ENCODE peak calls at places on chromosomes 1 and 21, in five cellular contexts. F is ELF-1, W is activated gamma-delta T cell treated with Interleukin-2 at 50 U/mL for 16 hours, N is C1 segment of cervical spinal cord, R is GM04504. I is an unnamed sample.

GRCh38 chr1:204623365-204623893 is 62.1 kb downstream of the LRRN2 start:
- DNase-seq in F (peak; percentile 75), R (no peak), W (no peak), N (no peak), I (no peak)

GRCh38 chr1:1374068-1374860 is 743 bp downstream of the AURKAIP1 start:
- DNase-seq in N (no peak), R (no peak), F (peak; percentile 27), W (peak; percentile 6), I (no peak)

GRCh38 chr21:28454978-28455600 is 537.6 kb downstream of the LTN1 start:
- DNase-seq in F (no peak), W (no peak), N (no peak), R (no peak), I (no peak)

GRCh38 chr1:23246274-23246673 is 29.0 kb upstream of the HTR1D start:
- DNase-seq in W (no peak), N (no peak), F (no peak), R (no peak), I (no peak)

GRCh38 chr1:204130989-204131892 is 20.6 kb downstream of the ETNK2 start:
- DNase-seq in W (no peak), R (peak; percentile 90), N (no peak), F (peak; percentile 49), I (no peak)

GRCh38 chr21:45550552-45551210 is 8.4 kb upstream of the SLC19A1 start:
- DNase-seq in N (no peak), F (no peak), W (no peak), R (no peak), I (peak; percentile 57)

GRCh38 chr21:25997788-25998611 is 172.6 kb downstream of the APP start:
- DNase-seq in F (peak; percentile 96), R (no peak), N (no peak), W (no peak), I (peak; percentile 95)

GRCh38 chr1:54230507-54231339 is 30.8 kb downstream of the MRPL37 start:
- DNase-seq in W (no peak), N (no peak), R (no peak), F (no peak), I (no peak)

GRCh38 chr1:224116131-224116530 is 2.2 kb downstream of the FBXO28 start:
- DNase-seq in F (no peak), R (no peak), N (no peak), W (no peak), I (peak; percentile 60)

GRCh38 chr1:29269356-29269755 is 33.0 kb downstream of the PTPRU start:
- DNase-seq in W (no peak), N (no peak), R (no peak), F (no peak), I (peak; percentile 85)

GRCh38 chr1:167083066-167083682 is 7.0 kb downstream of the GPA33 start:
- DNase-seq in F (no peak), R (no peak), W (no peak), N (no peak), I (no peak)

GRCh38 chr21:31293986-31294385 is 50.1 kb downstream of the TIAM1 start:
- DNase-seq in W (no peak), F (no peak), N (no peak), R (peak; percentile 19), I (no peak)

GRCh38 chr1:41647202-41648135 is 163.0 kb upstream of the EDN2 start:
- DNase-seq in R (no peak), F (no peak), W (no peak), N (no peak), I (no peak)

GRCh38 chr21:46120301-46121285 is 22.7 kb downstream of the COL6A2 start:
- DNase-seq in N (no peak), R (no peak), F (no peak), W (peak; percentile 2), I (no peak)

GRCh38 chr21:38590449-38590848 is 92.2 kb upstream of the ERG start:
- DNase-seq in F (no peak), W (no peak), R (no peak), N (no peak), I (no peak)

GRCh38 chr1:192546596-192547199 is 28.9 kb upstream of the RGS1 start:
- DNase-seq in F (no peak), N (no peak), W (no peak), R (no peak), I (no peak)

GRCh38 chr1:215720121-215720520 is 153.0 kb downstream of the KCTD3 start:
- DNase-seq in F (no peak), R (no peak), W (no peak), N (no peak), I (no peak)

GRCh38 chr1:10209905-10210810 is at the start of gene KIF1B:
- DNase-seq in R (peak; percentile 97), F (peak; percentile 99), N (peak; percentile 94), W (peak; percentile 97), I (peak; percentile 98)

GRCh38 chr1:91828583-91829281 is 57.2 kb downstream of the TGFBR3 start:
- DNase-seq in W (no peak), F (no peak), R (no peak), N (no peak), I (no peak)

GRCh38 chr1:205255941-205256780 is 28.4 kb downstream of the TMCC2 start:
- DNase-seq in N (peak; percentile 82), F (peak; percentile 83), W (peak; percentile 86), R (peak; percentile 67), I (peak; percentile 97)

GRCh38 chr1:107479865-107480264 is 339.0 kb downstream of the NTNG1 start:
- DNase-seq in R (no peak), F (no peak), W (no peak), N (no peak), I (no peak)

GRCh38 chr1:152380932-152381331 is 21.1 kb upstream of the FLG2 start:
- DNase-seq in W (no peak), N (no peak), R (no peak), F (no peak), I (no peak)

GRCh38 chr1:63987014-63987630 is 213.3 kb downstream of the ROR1 start:
- DNase-seq in R (no peak), F (no peak), N (no peak), W (no peak), I (no peak)

GRCh38 chr1:184326278-184326677 is 60.6 kb upstream of the C1orf21 start:
- DNase-seq in N (no peak), R (no peak), F (no peak), W (no peak), I (no peak)

GRCh38 chr1:1206376-1207253 is at the start of gene TNFRSF18:
- DNase-seq in N (no peak), W (no peak), F (peak; percentile 30), R (no peak), I (no peak)

GRCh38 chr1:241518447-241519307 is 878 bp downstream of the FH start:
- DNase-seq in R (no peak), N (no peak), W (no peak), F (no peak), I (peak; percentile 31)

GRCh38 chr1:150971583-150972416 is 2.8 kb downstream of the CERS2 start:
- DNase-seq in F (peak; percentile 39), W (no peak), R (no peak), N (no peak), I (peak; percentile 51)

GRCh38 chr1:30373471-30374399 is 349.6 kb downstream of the MATN1 start:
- DNase-seq in F (no peak), W (no peak), R (no peak), N (no peak), I (no peak)

GRCh38 chr1:21664806-21665588 is 4.2 kb downstream of the RAP1GAP start:
- DNase-seq in W (no peak), R (no peak), N (no peak), F (no peak), I (no peak)

GRCh38 chr1:201267481-201268229 is 15.7 kb upstream of the PKP1 start:
- DNase-seq in R (no peak), N (no peak), W (no peak), F (no peak), I (no peak)